ENCODE peak calls at places on chromosomes 3 and 15, in eight cellular contexts. C is heart right ventricle; T is stimulated activated CD8-positive, alpha-beta memory T cell treated with anti-CD3 and anti-CD28 coated beads, Interleukin-4, amount 100 ng/mL, for 4 hours; B is neural progenitor cell; U is NCI-H2081; I is GM03348; N is activated CD4-positive, CD25-positive, alpha-beta regulatory T cell; V is body of pancreas. E is an unnamed sample.

GRCh38 chr3:33383951-33384350 is 56.3 kb downstream of the UBP1 start:
- DNase-seq in C (no peak), N (no peak), I (no peak), V (no peak), U (no peak), B (no peak), T (no peak), E (no peak)

GRCh38 chr3:185824467-185825378 is at the start of gene IGF2BP2:
- DNase-seq in C (peak), T (peak), V (peak), B (peak), N (no peak), U (peak), I (peak), E (peak)

GRCh38 chr3:190017575-190018288 is 103.0 kb downstream of the P3H2 start:
- DNase-seq in V (peak), I (peak), B (peak), U (no peak), C (peak), T (no peak), N (no peak), E (no peak)

GRCh38 chr3:8775602-8776001 is 6.2 kb upstream of the OXTR start:
- DNase-seq in B (no peak), T (no peak), C (no peak), U (no peak), I (no peak), N (no peak), V (no peak), E (no peak)

GRCh38 chr15:40058476-40059140 is 19.6 kb upstream of the SRP14 start:
- DNase-seq in N (no peak), I (peak), T (no peak), C (no peak), V (no peak), B (no peak), U (no peak), E (no peak)

GRCh38 chr3:100319951-100320350 is 14.6 kb upstream of the NIT2 start:
- DNase-seq in V (no peak), I (no peak), C (no peak), N (no peak), U (no peak), T (no peak), B (no peak), E (no peak)

GRCh38 chr3:9687514-9687913 is 16.1 kb upstream of the CPNE9 start:
- DNase-seq in U (no peak), T (no peak), V (no peak), N (no peak), B (no peak), C (no peak), I (no peak), E (no peak)

GRCh38 chr3:42902257-42902656 is 3.7 kb upstream of the ZNF662 start:
- DNase-seq in C (no peak), U (no peak), T (no peak), I (no peak), N (no peak), V (no peak), B (no peak), E (no peak)

GRCh38 chr3:159929181-159929893 is 59.3 kb upstream of the IL12A start:
- DNase-seq in C (peak), I (peak), U (no peak), T (no peak), B (no peak), V (no peak), N (no peak), E (no peak)

GRCh38 chr3:12990781-12991480 is 82.3 kb downstream of the IQSEC1 start:
- DNase-seq in T (no peak), B (no peak), C (no peak), I (peak), N (no peak), U (no peak), V (no peak), E (no peak)

GRCh38 chr3:152650177-152650576 is 184.8 kb upstream of the P2RY1 start:
- DNase-seq in I (no peak), N (no peak), B (no peak), U (no peak), C (no peak), V (peak), T (no peak), E (no peak)

GRCh38 chr3:124059580-124059979 is 67.7 kb upstream of the ROPN1 start:
- DNase-seq in U (no peak), V (no peak), N (no peak), T (no peak), C (no peak), I (peak), B (no peak), E (no peak)

GRCh38 chr3:36373084-36373483 is 7.2 kb upstream of the STAC start:
- DNase-seq in T (no peak), U (no peak), B (no peak), C (no peak), V (no peak), I (peak), N (no peak), E (no peak)

GRCh38 chr3:185824051-185824466 is 783 bp downstream of the IGF2BP2 start:
- DNase-seq in B (peak), U (no peak), T (no peak), N (no peak), C (peak), I (peak), V (peak), E (no peak)

GRCh38 chr3:182920515-182921084 is 59.7 kb downstream of the DCUN1D1 start:
- DNase-seq in N (no peak), T (no peak), C (no peak), I (no peak), U (no peak), B (peak), V (no peak), E (no peak)

GRCh38 chr15:44541282-44541958 is 4.5 kb downstream of the EIF3J start:
- DNase-seq in U (no peak), C (no peak), N (no peak), V (no peak), I (peak), T (no peak), B (no peak), E (no peak)

GRCh38 chr15:67037694-67038093 is 27.7 kb upstream of the SMAD3 start:
- DNase-seq in B (no peak), U (no peak), T (no peak), V (no peak), N (no peak), I (no peak), C (no peak), E (no peak)

GRCh38 chr15:29825205-29825604 is 2.9 kb upstream of the TJP1 start:
- DNase-seq in V (no peak), B (no peak), N (no peak), U (no peak), C (no peak), I (peak), T (no peak), E (no peak)

GRCh38 chr3:52193059-52193458 is 4.9 kb upstream of the ALAS1 start:
- DNase-seq in C (peak), U (no peak), B (no peak), T (no peak), N (no peak), V (no peak), I (peak), E (peak)

GRCh38 chr3:107662109-107662477 is 139.3 kb downstream of the BBX start:
- DNase-seq in T (no peak), U (no peak), I (peak), V (no peak), B (no peak), C (peak), N (no peak), E (no peak)

GRCh38 chr15:29126821-29127461 is 142.7 kb downstream of the NSMCE3 start:
- DNase-seq in I (no peak), U (no peak), B (peak), V (no peak), T (no peak), N (no peak), C (no peak), E (peak)

GRCh38 chr15:83063555-83063954 is 3.5 kb downstream of the BTBD1 start:
- DNase-seq in C (no peak), B (no peak), I (no peak), N (no peak), T (no peak), V (no peak), U (no peak), E (no peak)

GRCh38 chr15:95470997-95471692 is 859.4 kb upstream of the NR2F2 start:
- DNase-seq in B (no peak), T (no peak), N (no peak), U (no peak), C (peak), V (peak), I (no peak), E (no peak)

GRCh38 chr15:70025413-70026296 is 72.1 kb downstream of the TLE3 start:
- DNase-seq in I (peak), V (no peak), U (no peak), B (no peak), T (no peak), N (no peak), C (no peak), E (no peak)

GRCh38 chr3:180421221-180421620 is 180.7 kb upstream of the TTC14 start:
- DNase-seq in B (no peak), V (no peak), T (no peak), U (no peak), N (no peak), C (no peak), I (peak), E (no peak)

GRCh38 chr15:52730163-52730562 is 51.0 kb upstream of the ATOSA start:
- DNase-seq in U (no peak), V (no peak), I (no peak), T (no peak), C (no peak), N (no peak), B (no peak), E (no peak)